ENCODE peak calls at places on chromosomes 7 and 10, in five cellular contexts. P, J, X, K and I are unnamed samples.
A peak's percentile ranks its signal among the peaks of the same experiment; 100 is the strongest.

GRCh38 chr10:132641401-132641800 is 103.8 kb downstream of the INPP5A start:
- DNase-seq in P (no peak), J (no peak), X (no peak), K (peak; percentile 65), I (no peak)

GRCh38 chr10:87674963-87675362 is 15.3 kb downstream of the PAPSS2 start:
- DNase-seq in P (peak; percentile 23), J (peak; percentile 44), X (no peak), K (no peak), I (no peak)

GRCh38 chr7:3762146-3762831 is 461.2 kb downstream of the SDK1 start:
- DNase-seq in P (no peak), J (no peak), X (no peak), K (no peak), I (no peak)

GRCh38 chr7:100446040-100446439 is 9.7 kb upstream of the PPP1R35 start:
- DNase-seq in P (peak; percentile 75), J (no peak), X (no peak), K (no peak), I (no peak)

GRCh38 chr7:123747620-123748141 is 1.1 kb downstream of the WASL start:
- DNase-seq in P (peak; percentile 76), J (peak; percentile 39), X (no peak), K (peak; percentile 71), I (peak; percentile 38)

GRCh38 chr10:89419548-89419947 is 5.2 kb downstream of the IFIT5 start:
- DNase-seq in P (no peak), J (no peak), X (no peak), K (no peak), I (no peak)

GRCh38 chr7:106731637-106732036 is 70.7 kb upstream of the CCDC71L start:
- DNase-seq in P (peak; percentile 47), J (peak; percentile 39), X (no peak), K (no peak), I (no peak)

GRCh38 chr7:101567231-101567630 is 61.9 kb downstream of the MYL10 start:
- DNase-seq in P (no peak), J (no peak), X (no peak), K (peak; percentile 19), I (no peak)

GRCh38 chr7:128783143-128783799 is 7.7 kb upstream of the OPN1SW start:
- DNase-seq in P (peak; percentile 84), J (peak; percentile 43), X (peak; percentile 46), K (peak; percentile 93), I (peak; percentile 94)
- H3K4me3 ChIP-seq in P (no peak overlapping the region), J (no peak overlapping the region), X (no peak overlapping the region), K (no peak overlapping the region), I (no peak overlapping the region)

DNA sequence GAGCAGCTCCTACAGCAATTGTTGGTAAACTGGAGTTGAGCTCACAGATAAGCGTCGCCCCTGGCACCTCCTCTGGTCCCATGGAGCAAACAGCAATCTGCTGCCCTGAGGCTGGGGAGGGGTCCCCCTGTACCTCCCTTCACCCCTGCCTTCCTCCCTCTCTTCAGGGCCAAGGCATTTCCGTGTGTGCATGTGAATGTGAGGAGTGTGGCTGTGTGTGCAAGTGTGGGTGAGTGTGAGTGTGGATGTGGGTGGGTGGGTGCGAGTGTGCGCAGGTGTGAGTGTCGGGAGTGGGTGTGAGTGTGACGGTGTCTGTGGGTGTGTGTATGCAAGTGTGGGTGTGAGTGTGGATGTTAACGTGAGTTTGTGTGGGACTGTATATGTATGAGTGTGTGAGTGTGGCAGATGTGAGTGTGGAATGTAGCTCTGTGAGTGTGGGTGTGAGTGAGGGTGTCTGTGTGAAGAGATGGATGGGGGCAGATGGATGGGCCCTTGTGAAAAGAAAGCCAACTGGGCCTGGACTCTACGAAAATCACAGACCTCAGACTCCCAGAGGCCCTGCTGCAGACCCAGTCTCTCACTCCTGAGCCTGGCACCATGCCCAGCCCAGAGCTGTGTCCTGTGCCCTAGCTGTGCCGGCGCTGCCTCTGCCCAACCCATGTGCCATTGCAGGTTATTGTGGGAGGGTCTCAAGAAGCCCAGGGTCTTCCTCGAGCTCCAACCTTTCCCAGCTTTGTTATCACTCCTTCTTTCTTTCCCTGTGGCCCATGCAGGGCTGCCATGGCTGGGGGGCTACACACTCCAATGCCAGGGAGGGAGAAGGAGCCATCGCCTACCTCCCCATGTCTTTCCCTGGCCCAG is 73.9 kb downstream of the GRID1 start:
- DNase-seq in P (no peak), J (no peak), X (no peak), K (peak; percentile 30), I (no peak)
- H3K4me3 ChIP-seq in P (no peak overlapping the region), J (no peak overlapping the region), X (no peak overlapping the region), K (no peak overlapping the region), I (no peak overlapping the region)

DNA sequence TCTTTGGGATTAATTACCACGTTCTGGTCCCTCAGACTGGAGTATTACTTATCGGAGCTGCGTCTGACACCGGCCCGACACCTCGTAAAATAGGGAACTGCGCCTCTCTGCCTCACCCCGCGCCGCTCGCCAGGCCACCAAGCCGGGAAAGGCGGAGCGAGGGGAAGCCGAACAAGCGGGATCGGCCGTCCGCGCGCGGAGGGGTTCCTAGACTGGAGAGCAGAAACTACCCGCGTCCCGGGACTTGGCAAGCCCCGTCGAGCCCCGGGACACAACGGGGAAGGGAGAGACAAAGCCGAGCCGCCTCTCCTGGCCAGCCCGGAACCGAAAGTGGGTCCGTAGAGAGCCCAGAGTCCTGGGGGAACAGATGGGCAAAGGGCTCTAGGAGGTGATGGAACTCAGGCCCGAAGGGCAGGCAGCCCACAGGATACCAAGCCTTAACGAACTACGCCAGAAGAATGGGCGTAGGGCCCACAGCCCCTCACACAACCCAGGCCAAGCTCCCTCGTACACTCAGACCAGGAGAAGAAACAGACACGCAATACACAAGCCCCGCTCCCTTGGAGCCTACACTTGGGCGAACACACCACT is 6.5 kb downstream of the LBX1 start:
- DNase-seq in P (no peak), J (no peak), X (no peak), K (no peak), I (no peak)
- H3K4me3 ChIP-seq in P (peak overlapping the region; percentile 33), J (peak overlapping the region; percentile 34), X (no peak overlapping the region), K (peak overlapping the region; percentile 13), I (peak overlapping the region; percentile 19)

GRCh38 chr10:125548878-125549277 is 134.1 kb downstream of the TEX36 start:
- DNase-seq in P (no peak), J (no peak), X (no peak), K (no peak), I (no peak)
- H3K4me3 ChIP-seq in P (no peak overlapping the region), J (no peak overlapping the region), X (no peak overlapping the region), K (no peak overlapping the region), I (no peak overlapping the region)

GRCh38 chr10:79079490-79080355 is 11.0 kb downstream of the ZMIZ1 start:
- DNase-seq in P (peak; percentile 56), J (no peak), X (no peak), K (peak; percentile 83), I (peak; percentile 58)
- H3K4me3 ChIP-seq in P (no peak overlapping the region), J (no peak overlapping the region), X (no peak overlapping the region), K (no peak overlapping the region), I (no peak overlapping the region)

DNA sequence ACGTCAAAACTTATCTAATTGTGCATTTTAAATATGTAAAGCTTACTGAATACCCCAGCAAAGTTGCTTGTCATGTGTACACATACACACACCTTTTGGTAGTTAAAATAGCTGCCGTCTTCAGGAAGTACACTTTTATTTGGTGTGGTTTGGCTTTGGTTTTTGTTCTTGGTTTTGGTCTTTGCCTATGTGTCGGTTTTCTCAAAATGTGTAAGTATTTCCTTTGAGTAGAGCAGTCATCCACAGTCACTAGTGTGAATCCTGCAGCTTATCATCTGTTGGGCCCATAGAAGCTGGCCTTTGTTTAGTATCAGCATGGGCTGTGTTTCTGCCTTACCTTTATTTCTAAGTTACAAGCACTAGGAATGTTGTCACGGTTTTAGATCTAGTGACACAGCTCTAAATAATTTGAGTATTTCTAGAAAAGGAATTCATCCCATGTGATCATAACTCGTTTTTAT is 35.3 kb downstream of the NET1 start:
- DNase-seq in P (no peak), J (no peak), X (no peak), K (no peak), I (no peak)
- H3K4me3 ChIP-seq in P (peak overlapping the region; percentile 92), J (peak overlapping the region; percentile 66), X (peak overlapping the region; percentile 69), K (peak overlapping the region; percentile 57), I (peak overlapping the region; percentile 49)

DNA sequence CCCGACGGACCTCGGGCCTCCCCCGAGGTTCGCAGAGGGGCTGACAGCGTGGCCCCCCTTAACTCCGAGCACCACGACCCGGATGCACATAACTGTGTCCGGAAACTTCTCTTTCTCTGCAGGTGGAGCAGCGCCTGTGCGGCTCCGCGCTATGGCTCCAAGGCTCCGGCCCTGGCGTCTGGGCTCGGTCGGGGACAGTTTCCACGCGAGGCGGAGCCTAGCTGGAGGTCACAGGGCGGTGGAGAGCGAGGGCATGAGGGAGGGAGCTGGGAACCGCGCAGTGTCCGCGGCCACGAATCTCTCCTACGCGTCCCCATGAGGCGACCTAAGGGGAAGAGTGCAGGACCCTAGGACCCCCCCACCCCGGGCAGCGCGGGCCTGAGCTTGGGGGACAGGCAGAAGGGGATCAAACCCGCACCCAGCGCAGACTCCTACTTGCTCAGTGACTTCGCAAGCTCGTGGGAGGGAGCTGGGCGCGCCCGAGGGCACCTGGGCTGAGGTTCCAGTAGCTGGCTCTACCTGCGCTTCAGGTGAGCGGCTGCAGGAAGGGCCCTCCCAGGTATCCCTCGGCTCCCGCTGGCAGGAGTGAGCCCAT is 8.6 kb upstream of the MNX1 start:
- DNase-seq in P (no peak), J (no peak), X (no peak), K (no peak), I (no peak)
- H3K4me3 ChIP-seq in P (no peak overlapping the region), J (no peak overlapping the region), X (no peak overlapping the region), K (no peak overlapping the region), I (no peak overlapping the region)

GRCh38 chr7:84193787-84194186 is 802 bp downstream of the SEMA3A start:
- DNase-seq in P (no peak), J (no peak), X (no peak), K (no peak), I (no peak)

GRCh38 chr7:84190016-84190705 is 4.4 kb downstream of the SEMA3A start:
- DNase-seq in P (no peak), J (peak; percentile 40), X (no peak), K (no peak), I (no peak)

GRCh38 chr7:84191261-84191660 is 3.3 kb downstream of the SEMA3A start:
- DNase-seq in P (no peak), J (no peak), X (no peak), K (no peak), I (no peak)

GRCh38 chr7:84194484-84195260 is at the start of gene SEMA3A:
- DNase-seq in P (peak; percentile 83), J (peak; percentile 56), X (no peak), K (peak; percentile 84), I (no peak)

DNA sequence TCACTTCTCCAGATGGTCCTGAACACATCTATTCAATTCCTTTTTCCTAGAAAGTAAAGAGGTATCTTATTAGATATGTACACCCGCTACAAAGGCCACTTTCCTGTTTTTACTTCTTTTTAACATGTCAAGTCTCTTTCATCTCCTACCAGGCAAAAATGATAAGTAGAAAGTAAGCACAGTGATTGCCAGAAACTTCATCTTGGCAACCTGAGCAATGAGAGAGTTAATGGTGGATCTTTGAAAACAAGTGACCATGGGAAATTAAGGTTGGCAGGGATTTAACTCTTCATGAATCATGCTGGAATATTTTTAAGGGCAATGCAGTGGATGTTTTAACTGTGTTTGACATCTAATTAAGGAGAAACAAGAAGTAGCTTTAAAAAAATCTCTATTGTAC is 2.7 kb downstream of the SEMA3A start:
- DNase-seq in P (no peak), J (no peak), X (no peak), K (no peak), I (no peak)
- H3K4me3 ChIP-seq in P (peak overlapping the region; percentile 78), J (no peak overlapping the region), X (peak overlapping the region; percentile 16), K (peak overlapping the region; percentile 44), I (no peak overlapping the region)